ENCODE peak calls at places on chromosomes 11 and 22, in eight cellular contexts. One of them, this sample, is unnamed.

GRCh38 chr22:22820626-22821025 is 67.0 kb upstream of the IGLL5 start:
- DNase-seq in kidney: no peak
- DNase-seq in WERI-Rb-1: no peak
- DNase-seq in breast epithelium: no peak
- DNase-seq in ovary: no peak
- DNase-seq in foreskin keratinocyte: no peak
- DNase-seq in A549: no peak
- DNase-seq in HCT116: no peak
- DNase-seq in this sample: no peak

GRCh38 chr22:24801906-24802504 is 4.0 kb upstream of the SGSM1 start:
- DNase-seq in kidney: no peak
- DNase-seq in WERI-Rb-1: no peak
- DNase-seq in breast epithelium: no peak
- DNase-seq in ovary: no peak
- DNase-seq in foreskin keratinocyte: no peak
- DNase-seq in A549: no peak
- DNase-seq in HCT116: no peak
- DNase-seq in this sample: no peak

GRCh38 chr11:57491371-57492061 is 24.0 kb downstream of the SLC43A1 start:
- DNase-seq in kidney: no peak
- DNase-seq in WERI-Rb-1: peak
- DNase-seq in breast epithelium: no peak
- DNase-seq in ovary: no peak
- DNase-seq in foreskin keratinocyte: no peak
- DNase-seq in A549: peak
- DNase-seq in HCT116: no peak
- DNase-seq in this sample: no peak

GRCh38 chr22:45884201-45885067 is 92.5 kb downstream of the WNT7B start:
- DNase-seq in kidney: peak
- DNase-seq in WERI-Rb-1: peak
- DNase-seq in breast epithelium: no peak
- DNase-seq in ovary: peak
- DNase-seq in foreskin keratinocyte: no peak
- DNase-seq in A549: no peak
- DNase-seq in HCT116: no peak
- DNase-seq in this sample: no peak

GRCh38 chr11:38756537-38756936 is 2158.5 kb upstream of the RAG2 start:
- DNase-seq in kidney: no peak
- DNase-seq in WERI-Rb-1: no peak
- DNase-seq in breast epithelium: no peak
- DNase-seq in ovary: no peak
- DNase-seq in foreskin keratinocyte: no peak
- DNase-seq in A549: no peak
- DNase-seq in HCT116: no peak
- DNase-seq in this sample: no peak

GRCh38 chr11:36711104-36711825 is 113.2 kb upstream of the RAG2 start:
- DNase-seq in kidney: no peak
- DNase-seq in WERI-Rb-1: no peak
- DNase-seq in breast epithelium: no peak
- DNase-seq in ovary: no peak
- DNase-seq in foreskin keratinocyte: no peak
- DNase-seq in A549: peak
- DNase-seq in HCT116: no peak
- DNase-seq in this sample: no peak

GRCh38 chr11:64864473-64865285 is 13.7 kb downstream of the EHD1 start:
- DNase-seq in kidney: peak
- DNase-seq in WERI-Rb-1: no peak
- DNase-seq in breast epithelium: no peak
- DNase-seq in ovary: peak
- DNase-seq in foreskin keratinocyte: no peak
- DNase-seq in A549: no peak
- DNase-seq in HCT116: no peak
- DNase-seq in this sample: no peak

GRCh38 chr22:41308054-41308453 is 6.7 kb downstream of the ZC3H7B start:
- DNase-seq in kidney: no peak
- DNase-seq in WERI-Rb-1: no peak
- DNase-seq in breast epithelium: no peak
- DNase-seq in ovary: no peak
- DNase-seq in foreskin keratinocyte: no peak
- DNase-seq in A549: no peak
- DNase-seq in HCT116: no peak
- DNase-seq in this sample: no peak

GRCh38 chr11:2440646-2441045 is 3.7 kb downstream of the TRPM5 start:
- DNase-seq in kidney: peak
- DNase-seq in WERI-Rb-1: no peak
- DNase-seq in breast epithelium: no peak
- DNase-seq in ovary: no peak
- DNase-seq in foreskin keratinocyte: no peak
- DNase-seq in A549: no peak
- DNase-seq in HCT116: no peak
- DNase-seq in this sample: no peak

GRCh38 chr11:45108070-45109064 is 38.1 kb upstream of the PRDM11 start:
- DNase-seq in kidney: no peak
- DNase-seq in WERI-Rb-1: no peak
- DNase-seq in breast epithelium: no peak
- DNase-seq in ovary: no peak
- DNase-seq in foreskin keratinocyte: no peak
- DNase-seq in A549: no peak
- DNase-seq in HCT116: no peak
- DNase-seq in this sample: no peak

GRCh38 chr22:25109878-25110595 is 89.6 kb upstream of the CRYBB3 start:
- DNase-seq in kidney: no peak
- DNase-seq in WERI-Rb-1: no peak
- DNase-seq in breast epithelium: peak
- DNase-seq in ovary: no peak
- DNase-seq in foreskin keratinocyte: no peak
- DNase-seq in A549: no peak
- DNase-seq in HCT116: no peak
- DNase-seq in this sample: no peak

GRCh38 chr11:19832166-19832750 is 119.6 kb downstream of the NAV2 start:
- DNase-seq in kidney: no peak
- DNase-seq in WERI-Rb-1: peak
- DNase-seq in breast epithelium: no peak
- DNase-seq in ovary: no peak
- DNase-seq in foreskin keratinocyte: no peak
- DNase-seq in A549: no peak
- DNase-seq in HCT116: no peak
- DNase-seq in this sample: no peak

GRCh38 chr11:16603890-16604783 is 134.3 kb upstream of the C11orf58 start:
- DNase-seq in kidney: peak
- DNase-seq in WERI-Rb-1: no peak
- DNase-seq in breast epithelium: no peak
- DNase-seq in ovary: peak
- DNase-seq in foreskin keratinocyte: no peak
- DNase-seq in A549: no peak
- DNase-seq in HCT116: no peak
- DNase-seq in this sample: no peak

GRCh38 chr11:12862761-12863469 is 146.2 kb upstream of the RASSF10 start:
- DNase-seq in kidney: peak
- DNase-seq in WERI-Rb-1: no peak
- DNase-seq in breast epithelium: no peak
- DNase-seq in ovary: peak
- DNase-seq in foreskin keratinocyte: no peak
- DNase-seq in A549: peak
- DNase-seq in HCT116: no peak
- DNase-seq in this sample: peak

GRCh38 chr22:39941661-39942060 is 18.5 kb upstream of the TMA7B start:
- DNase-seq in kidney: no peak
- DNase-seq in WERI-Rb-1: no peak
- DNase-seq in breast epithelium: no peak
- DNase-seq in ovary: no peak
- DNase-seq in foreskin keratinocyte: no peak
- DNase-seq in A549: no peak
- DNase-seq in HCT116: no peak
- DNase-seq in this sample: no peak
- H3K27ac ChIP-seq in kidney: no peak
- H3K27ac ChIP-seq in WERI-Rb-1: no peak
- H3K27ac ChIP-seq in breast epithelium: no peak
- H3K27ac ChIP-seq in ovary: no peak
- H3K27ac ChIP-seq in foreskin keratinocyte: no peak
- H3K27ac ChIP-seq in A549: no peak
- H3K27ac ChIP-seq in HCT116: no peak
- H3K27ac ChIP-seq in this sample: no peak

DNA sequence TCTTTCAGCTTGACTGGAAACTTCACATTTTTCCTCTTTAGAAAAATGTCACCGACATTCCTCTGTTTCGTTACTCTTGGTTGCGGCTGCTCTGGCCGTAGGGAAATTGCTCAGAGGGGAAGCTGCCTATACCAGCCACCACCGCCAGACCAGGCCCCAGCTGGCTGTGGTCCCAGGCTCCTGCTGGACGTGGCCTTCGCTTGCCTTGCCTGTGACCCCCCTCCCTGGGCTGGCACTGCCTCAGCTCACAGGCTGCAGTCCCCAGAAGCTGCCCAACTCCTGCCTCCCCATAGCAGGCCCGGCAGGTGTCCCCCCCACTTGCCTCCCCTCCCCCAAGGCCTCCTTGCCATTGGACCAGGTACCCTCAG is 197.7 kb downstream of the MN1 start:
- DNase-seq in kidney: no peak
- DNase-seq in WERI-Rb-1: no peak
- DNase-seq in breast epithelium: no peak
- DNase-seq in ovary: no peak
- DNase-seq in foreskin keratinocyte: no peak
- DNase-seq in A549: no peak
- DNase-seq in HCT116: no peak
- DNase-seq in this sample: no peak
- TF ChIP-seq CTCF in kidney: no peak
- TF ChIP-seq CTCF in WERI-Rb-1: no peak
- TF ChIP-seq CTCF in breast epithelium: no peak
- TF ChIP-seq CTCF in ovary: no peak
- TF ChIP-seq CTCF in foreskin keratinocyte: no peak
- TF ChIP-seq CTCF in A549: no peak
- TF ChIP-seq CTCF in HCT116: no peak
- TF ChIP-seq CTCF in this sample: no peak

GRCh38 chr11:67466962-67467771 is 1.9 kb downstream of the TMEM134 start:
- DNase-seq in kidney: peak
- DNase-seq in WERI-Rb-1: no peak
- DNase-seq in breast epithelium: no peak
- DNase-seq in ovary: no peak
- DNase-seq in foreskin keratinocyte: no peak
- DNase-seq in A549: no peak
- DNase-seq in HCT116: no peak
- DNase-seq in this sample: no peak
- H3K27ac ChIP-seq in kidney: no peak
- H3K27ac ChIP-seq in WERI-Rb-1: no peak
- H3K27ac ChIP-seq in breast epithelium: peak
- H3K27ac ChIP-seq in ovary: no peak
- H3K27ac ChIP-seq in foreskin keratinocyte: no peak
- H3K27ac ChIP-seq in A549: peak
- H3K27ac ChIP-seq in HCT116: peak
- H3K27ac ChIP-seq in this sample: peak

DNA sequence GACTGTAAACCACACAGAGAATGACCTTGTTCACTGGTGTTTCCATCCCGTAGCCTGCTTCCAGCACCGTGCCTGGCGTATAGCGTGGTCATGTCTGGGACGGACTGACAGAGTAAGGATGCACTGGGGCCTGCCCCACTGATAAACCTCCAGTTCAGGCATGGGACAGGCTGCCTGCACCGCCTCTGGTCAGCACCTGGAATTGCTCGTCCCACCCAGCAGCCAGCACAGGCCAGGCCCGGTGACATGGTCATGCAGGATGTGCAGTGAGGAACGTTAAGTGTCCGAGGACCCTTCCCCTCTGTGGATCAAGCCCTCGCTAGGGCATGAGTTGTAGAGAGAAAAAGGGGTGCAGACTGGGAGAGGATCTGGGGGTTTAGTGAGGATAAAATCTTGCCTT is 44.8 kb downstream of the LMO1 start:
- DNase-seq in kidney: no peak
- DNase-seq in WERI-Rb-1: no peak
- DNase-seq in breast epithelium: no peak
- DNase-seq in ovary: no peak
- DNase-seq in foreskin keratinocyte: no peak
- DNase-seq in A549: no peak
- DNase-seq in HCT116: no peak
- DNase-seq in this sample: no peak
- TF ChIP-seq CTCF in kidney: no peak
- TF ChIP-seq CTCF in WERI-Rb-1: peak
- TF ChIP-seq CTCF in breast epithelium: no peak
- TF ChIP-seq CTCF in ovary: no peak
- TF ChIP-seq CTCF in foreskin keratinocyte: no peak
- TF ChIP-seq CTCF in A549: no peak
- TF ChIP-seq CTCF in HCT116: no peak
- TF ChIP-seq CTCF in this sample: no peak

GRCh38 chr11:113907155-113907554 is 2.6 kb downstream of the HTR3B start:
- DNase-seq in kidney: no peak
- DNase-seq in WERI-Rb-1: no peak
- DNase-seq in breast epithelium: no peak
- DNase-seq in ovary: no peak
- DNase-seq in foreskin keratinocyte: no peak
- DNase-seq in A549: no peak
- DNase-seq in HCT116: no peak
- DNase-seq in this sample: no peak

GRCh38 chr11:113906038-113906437 is 1.4 kb downstream of the HTR3B start:
- DNase-seq in kidney: no peak
- DNase-seq in WERI-Rb-1: peak
- DNase-seq in breast epithelium: no peak
- DNase-seq in ovary: no peak
- DNase-seq in foreskin keratinocyte: no peak
- DNase-seq in A549: peak
- DNase-seq in HCT116: peak
- DNase-seq in this sample: no peak

GRCh38 chr11:113907681-113908080 is 3.1 kb downstream of the HTR3B start:
- DNase-seq in kidney: no peak
- DNase-seq in WERI-Rb-1: no peak
- DNase-seq in breast epithelium: no peak
- DNase-seq in ovary: no peak
- DNase-seq in foreskin keratinocyte: no peak
- DNase-seq in A549: no peak
- DNase-seq in HCT116: no peak
- DNase-seq in this sample: no peak

GRCh38 chr11:113906515-113906914 is 1.9 kb downstream of the HTR3B start:
- DNase-seq in kidney: no peak
- DNase-seq in WERI-Rb-1: no peak
- DNase-seq in breast epithelium: no peak
- DNase-seq in ovary: no peak
- DNase-seq in foreskin keratinocyte: no peak
- DNase-seq in A549: no peak
- DNase-seq in HCT116: no peak
- DNase-seq in this sample: no peak

DNA sequence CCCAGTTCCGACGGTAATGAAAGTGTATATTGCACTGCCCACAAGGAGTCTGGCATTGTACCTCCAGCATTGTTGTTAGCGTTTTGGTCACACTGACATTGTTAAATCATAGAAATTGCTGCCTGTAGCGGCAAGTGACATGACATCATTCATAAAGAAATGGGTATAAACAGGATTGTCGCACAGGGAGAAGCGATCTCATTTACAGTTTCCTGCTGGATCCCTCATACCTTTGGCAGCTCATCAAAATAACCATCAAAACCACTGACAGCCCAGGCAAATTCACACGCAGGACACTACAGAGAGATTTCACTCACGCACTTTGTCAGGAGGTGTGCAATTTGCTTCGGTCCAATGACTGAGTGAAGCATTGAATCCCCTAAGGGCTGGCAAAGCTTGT is 3.5 kb downstream of the HTR3B start:
- DNase-seq in kidney: no peak
- DNase-seq in WERI-Rb-1: no peak
- DNase-seq in breast epithelium: no peak
- DNase-seq in ovary: no peak
- DNase-seq in foreskin keratinocyte: no peak
- DNase-seq in A549: no peak
- DNase-seq in HCT116: no peak
- DNase-seq in this sample: no peak
- H3K27ac ChIP-seq in kidney: no peak
- H3K27ac ChIP-seq in WERI-Rb-1: no peak
- H3K27ac ChIP-seq in breast epithelium: no peak
- H3K27ac ChIP-seq in ovary: no peak
- H3K27ac ChIP-seq in foreskin keratinocyte: no peak
- H3K27ac ChIP-seq in A549: no peak
- H3K27ac ChIP-seq in HCT116: no peak
- H3K27ac ChIP-seq in this sample: no peak

This sample was measured in RWPE1.